ENCODE peak calls at places on chromosome 13, in six cellular contexts. F is K562, Y is GM12891, S is HepG2, V is H1, N is GM12878. U is an unnamed sample.
A peak's percentile ranks its signal among the peaks of the same experiment; 100 is the strongest.

GRCh38 chr13:26377038-26377437 is 123.1 kb downstream of the CDK8 start:
- DNase-seq in F (peak; percentile 18), Y (no peak), S (peak; percentile 28), V (peak; percentile 7), N (no peak), U (no peak)

GRCh38 chr13:99587893-99588606 is 86.8 kb downstream of the TM9SF2 start:
- DNase-seq in F (no peak), Y (no peak), S (no peak), V (no peak), N (no peak), U (no peak)

GRCh38 chr13:27956576-27957300 is 12.4 kb downstream of the CDX2 start:
- DNase-seq in F (no peak), Y (no peak), S (no peak), V (no peak), N (no peak), U (no peak)

GRCh38 chr13:27338816-27339215 is 68.2 kb downstream of the RASL11A start:
- DNase-seq in F (peak; percentile 37), Y (no peak), S (peak; percentile 40), V (no peak), N (no peak), U (no peak)

GRCh38 chr13:45434556-45435371 is 16.6 kb upstream of the SLC25A30 start:
- DNase-seq in F (no peak), Y (no peak), S (peak; percentile 89), V (no peak), N (no peak), U (no peak)

GRCh38 chr13:30077338-30077737 is 226.9 kb upstream of the UBL3 start:
- DNase-seq in F (no peak), Y (no peak), S (no peak), V (no peak), N (no peak), U (no peak)

GRCh38 chr13:60974296-60974695 is 441.4 kb downstream of the PCDH20 start:
- DNase-seq in F (no peak), Y (no peak), S (no peak), V (no peak), N (no peak), U (no peak)

GRCh38 chr13:32650705-32651311 is 64.6 kb downstream of the PDS5B start:
- DNase-seq in F (peak; percentile 68), Y (peak; percentile 17), S (peak; percentile 73), V (no peak), N (peak; percentile 30), U (no peak)

GRCh38 chr13:21069561-21070004 is 8.2 kb upstream of the LATS2 start:
- DNase-seq in F (no peak), Y (no peak), S (peak; percentile 63), V (no peak), N (no peak), U (no peak)

GRCh38 chr13:73001971-73002370 is 56.8 kb upstream of the KLF5 start:
- DNase-seq in F (no peak), Y (no peak), S (no peak), V (no peak), N (no peak), U (no peak)

DNA sequence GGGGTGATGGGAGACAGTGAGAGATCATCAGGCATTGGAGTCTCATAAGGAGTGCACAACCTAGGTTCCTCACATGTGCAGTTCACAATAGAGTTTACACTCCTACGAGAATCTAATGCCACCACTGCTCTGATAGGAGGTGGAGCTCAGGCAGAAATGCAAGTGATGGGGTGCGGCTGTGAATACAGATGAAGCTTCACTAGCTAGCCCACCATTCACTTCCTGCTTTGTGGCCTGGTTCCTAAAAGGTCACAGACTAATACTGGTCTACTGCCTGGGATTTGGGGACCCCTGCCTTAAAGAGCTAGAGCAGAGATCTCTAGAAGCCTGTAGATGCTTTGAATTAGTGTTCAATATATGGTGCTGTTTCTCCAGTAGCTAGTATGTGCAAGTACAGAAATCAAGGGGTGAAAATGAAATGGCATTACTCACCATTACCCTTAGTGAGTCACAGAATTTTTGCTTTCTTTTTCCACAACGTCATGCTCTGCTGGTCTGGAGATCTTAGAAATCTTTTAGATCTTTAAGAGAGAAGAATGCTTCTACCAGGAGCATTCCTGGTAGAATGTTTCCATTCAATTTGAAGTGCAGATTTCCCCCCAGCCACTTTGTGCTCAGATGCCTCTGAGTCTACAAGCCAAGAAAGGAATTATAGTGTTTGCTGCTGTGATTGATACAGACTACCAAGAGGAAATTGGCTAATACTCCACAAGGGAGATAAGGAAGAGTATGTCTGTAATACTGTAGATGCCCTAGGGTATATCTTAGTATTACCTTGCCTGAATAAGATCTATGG is 2301.2 kb downstream of the PCDH9 start:
- DNase-seq in F (no peak), Y (no peak), S (no peak), V (no peak), N (no peak), U (no peak)
- TF ChIP-seq TAF1 in F (no peak), Y (no peak), S (no peak), V (no peak), N (no peak), U (no peak)

GRCh38 chr13:112972867-112973576 is 4.0 kb downstream of the MCF2L start:
- DNase-seq in F (no peak), Y (no peak), S (no peak), V (no peak), N (no peak), U (no peak)
- TF ChIP-seq POLR2AphosphoS5 in F (no peak), Y (no peak), S (no peak), V (no peak), N (no peak), U (no peak)

GRCh38 chr13:110615322-110616102 is at the start of gene NAXD:
- DNase-seq in F (peak; percentile 93), Y (peak; percentile 98), S (peak; percentile 89), V (peak; percentile 63), N (peak; percentile 62), U (peak; percentile 98)
- TF ChIP-seq POLR2A in F (peak; percentile 79), Y (peak; percentile 20), S (peak; percentile 73), V (no peak), N (peak; percentile 83), U (peak; percentile 56)

DNA sequence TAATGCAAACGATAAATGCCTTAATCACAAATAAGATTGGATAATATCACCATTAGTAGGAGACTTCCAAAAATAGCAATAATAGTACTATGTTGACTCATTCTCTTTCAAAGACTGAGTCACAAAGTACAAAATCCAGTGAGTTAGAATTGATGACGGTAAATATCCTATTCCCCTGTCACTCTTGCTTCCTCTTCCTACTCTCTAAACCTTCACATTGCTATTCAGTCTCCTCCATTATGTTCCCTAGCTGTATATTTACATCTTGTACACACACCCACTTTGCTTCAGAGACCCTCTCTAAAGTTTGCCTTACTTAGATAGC is 26.3 kb upstream of the INTS6 start:
- DNase-seq in F (no peak), Y (no peak), S (peak; percentile 51), V (no peak), N (no peak), U (no peak)
- TF ChIP-seq TAF1 in F (no peak), Y (no peak), S (no peak), V (no peak), N (no peak), U (no peak)

GRCh38 chr13:97298816-97299215 is 76.7 kb downstream of the MBNL2 start:
- DNase-seq in F (no peak), Y (no peak), S (no peak), V (no peak), N (no peak), U (no peak)

GRCh38 chr13:97302611-97303010 is 80.5 kb downstream of the MBNL2 start:
- DNase-seq in F (no peak), Y (no peak), S (no peak), V (no peak), N (no peak), U (no peak)

GRCh38 chr13:97296740-97297139 is 74.6 kb downstream of the MBNL2 start:
- DNase-seq in F (no peak), Y (no peak), S (peak; percentile 37), V (no peak), N (no peak), U (no peak)

GRCh38 chr13:97301382-97302095 is 79.4 kb downstream of the MBNL2 start:
- DNase-seq in F (no peak), Y (no peak), S (no peak), V (no peak), N (no peak), U (no peak)

DNA sequence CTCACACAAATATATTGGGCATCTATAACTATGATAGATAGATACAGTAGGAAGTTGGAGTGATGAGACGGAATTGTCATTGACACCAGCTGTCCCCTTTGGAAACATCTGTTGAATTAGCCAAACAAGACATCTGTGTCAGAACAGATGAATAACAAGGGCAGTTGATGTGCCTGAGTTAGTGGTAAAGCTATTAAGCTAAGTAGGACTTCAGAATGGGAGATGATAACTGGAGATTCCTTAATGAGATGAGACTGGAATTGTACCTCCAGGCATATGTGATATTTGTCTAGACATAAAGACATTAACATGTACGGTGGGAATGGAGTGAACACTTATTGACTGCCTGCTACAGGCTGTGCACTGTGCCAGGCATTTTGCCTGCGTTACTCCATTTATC is 78.7 kb downstream of the MBNL2 start:
- DNase-seq in F (no peak), Y (no peak), S (no peak), V (no peak), N (no peak), U (no peak)
- TF ChIP-seq POLR2AphosphoS5 in F (no peak), Y (no peak), S (no peak), V (no peak), N (no peak), U (no peak)

DNA sequence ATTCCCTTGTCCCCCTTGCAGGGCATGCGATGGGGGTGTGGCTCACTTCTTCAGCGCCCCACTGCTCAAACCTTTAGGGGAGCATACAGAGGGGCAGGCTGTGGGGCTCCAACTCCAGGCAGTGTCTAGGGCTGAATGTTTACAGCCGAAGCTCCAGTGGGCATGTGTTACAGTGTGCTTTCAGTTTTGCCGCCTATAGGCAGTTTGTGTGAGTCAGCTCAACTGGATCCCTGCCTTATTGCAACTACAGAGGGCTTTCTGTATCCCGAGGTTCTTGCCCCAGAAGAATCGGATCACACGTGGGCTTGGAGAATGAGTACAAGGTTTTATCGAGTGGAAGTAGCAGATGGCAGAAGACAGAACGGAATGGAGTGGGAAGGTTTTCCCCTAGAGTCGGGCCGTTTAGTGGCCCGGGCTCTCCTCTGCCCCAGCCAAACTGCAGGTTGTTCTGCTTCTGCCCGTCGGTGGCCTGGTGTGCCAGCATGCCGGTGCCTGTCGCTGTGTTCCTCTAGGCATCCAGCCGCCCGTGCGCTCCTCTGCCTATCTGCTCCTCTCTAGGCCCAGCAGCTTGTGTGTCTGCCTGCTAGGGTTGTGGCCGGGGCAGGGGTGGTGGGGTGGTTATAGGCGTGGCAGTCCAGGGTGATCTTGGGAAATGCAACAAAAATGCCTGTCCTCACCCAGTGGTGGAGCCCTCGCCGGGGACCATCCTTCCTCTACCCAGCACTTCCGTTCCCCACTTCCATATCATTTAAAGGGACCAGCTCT is 435.9 kb upstream of the SGCG start:
- DNase-seq in F (peak; percentile 9), Y (no peak), S (no peak), V (no peak), N (no peak), U (no peak)
- TF ChIP-seq POLR2A in F (no peak), Y (no peak), S (no peak), V (no peak), N (no peak), U (no peak)

U was measured in GM12892.